ENCODE peak calls at places on chromosome 6, in four cellular contexts. One of them, this sample, is unnamed.

GRCh38 chr6:71420693-71421328 is 132.2 kb downstream of the OGFRL1 start:
- DNase-seq in right lobe of liver: peak; percentile 98
- DNase-seq in GM13976: peak; percentile 48
- DNase-seq in GM23338: peak; percentile 98
- DNase-seq in this sample: peak; percentile 90

GRCh38 chr6:47187883-47188587 is 121.7 kb downstream of the TNFRSF21 start:
- DNase-seq in right lobe of liver: no peak
- DNase-seq in GM13976: no peak
- DNase-seq in GM23338: no peak
- DNase-seq in this sample: no peak

GRCh38 chr6:165847407-165848098 is 184.5 kb upstream of the PDE10A start:
- DNase-seq in right lobe of liver: no peak
- DNase-seq in GM13976: no peak
- DNase-seq in GM23338: no peak
- DNase-seq in this sample: no peak

GRCh38 chr6:66858196-66858595 is 1151.2 kb upstream of the EYS start:
- DNase-seq in right lobe of liver: no peak
- DNase-seq in GM13976: no peak
- DNase-seq in GM23338: no peak
- DNase-seq in this sample: no peak

GRCh38 chr6:143940011-143940597 is 68.0 kb downstream of the PLAGL1 start:
- DNase-seq in right lobe of liver: no peak
- DNase-seq in GM13976: peak; percentile 84
- DNase-seq in GM23338: peak; percentile 78
- DNase-seq in this sample: no peak

GRCh38 chr6:152170702-152171667 is 363.5 kb downstream of the ESR1 start:
- DNase-seq in right lobe of liver: no peak
- DNase-seq in GM13976: peak; percentile 59
- DNase-seq in GM23338: peak; percentile 6
- DNase-seq in this sample: no peak

GRCh38 chr6:66435321-66435720 is 728.3 kb upstream of the EYS start:
- DNase-seq in right lobe of liver: no peak
- DNase-seq in GM13976: no peak
- DNase-seq in GM23338: no peak
- DNase-seq in this sample: no peak

GRCh38 chr6:3551716-3552511 is 95.1 kb upstream of the SLC22A23 start:
- DNase-seq in right lobe of liver: no peak
- DNase-seq in GM13976: no peak
- DNase-seq in GM23338: no peak
- DNase-seq in this sample: no peak

GRCh38 chr6:117210279-117210678 is 55.1 kb upstream of the VGLL2 start:
- DNase-seq in right lobe of liver: no peak
- DNase-seq in GM13976: no peak
- DNase-seq in GM23338: no peak
- DNase-seq in this sample: no peak

GRCh38 chr6:35259194-35259945 is at the start of gene ZNF76:
- DNase-seq in right lobe of liver: peak; percentile 100
- DNase-seq in GM13976: peak; percentile 98
- DNase-seq in GM23338: peak; percentile 99
- DNase-seq in this sample: peak; percentile 98

GRCh38 chr6:57313711-57314471 is 3.5 kb upstream of the PRIM2 start:
- DNase-seq in right lobe of liver: no peak
- DNase-seq in GM13976: no peak
- DNase-seq in GM23338: no peak
- DNase-seq in this sample: no peak

GRCh38 chr6:110357298-110357695 is 852 bp downstream of the METTL24 start:
- DNase-seq in right lobe of liver: no peak
- DNase-seq in GM13976: no peak
- DNase-seq in GM23338: no peak
- DNase-seq in this sample: no peak

GRCh38 chr6:101686653-101687052 is 293.1 kb downstream of the GRIK2 start:
- DNase-seq in right lobe of liver: no peak
- DNase-seq in GM13976: no peak
- DNase-seq in GM23338: no peak
- DNase-seq in this sample: no peak

GRCh38 chr6:18668994-18669393 is 281.8 kb downstream of the RNF144B start:
- DNase-seq in right lobe of liver: no peak
- DNase-seq in GM13976: no peak
- DNase-seq in GM23338: no peak
- DNase-seq in this sample: no peak

GRCh38 chr6:42236680-42237473 is 19.2 kb upstream of the MRPS10 start:
- DNase-seq in right lobe of liver: no peak
- DNase-seq in GM13976: peak; percentile 67
- DNase-seq in GM23338: no peak
- DNase-seq in this sample: no peak

GRCh38 chr6:10418862-10419748 is 4.2 kb upstream of the TFAP2A start:
- DNase-seq in right lobe of liver: no peak
- DNase-seq in GM13976: peak; percentile 64
- DNase-seq in GM23338: peak; percentile 95
- DNase-seq in this sample: no peak

GRCh38 chr6:169869301-169869700 is 117.9 kb downstream of the ERMARD start:
- DNase-seq in right lobe of liver: no peak
- DNase-seq in GM13976: no peak
- DNase-seq in GM23338: no peak
- DNase-seq in this sample: peak; percentile 58

GRCh38 chr6:148491638-148492210 is 149.1 kb downstream of the SASH1 start:
- DNase-seq in right lobe of liver: no peak
- DNase-seq in GM13976: no peak
- DNase-seq in GM23338: no peak
- DNase-seq in this sample: no peak

GRCh38 chr6:8845691-8846090 is 410.3 kb upstream of the SLC35B3 start:
- DNase-seq in right lobe of liver: no peak
- DNase-seq in GM13976: no peak
- DNase-seq in GM23338: no peak
- DNase-seq in this sample: no peak

GRCh38 chr6:11931296-11932035 is 80.6 kb upstream of the HIVEP1 start:
- DNase-seq in right lobe of liver: no peak
- DNase-seq in GM13976: no peak
- DNase-seq in GM23338: no peak
- DNase-seq in this sample: no peak
- TF ChIP-seq CTCF in right lobe of liver: no peak
- TF ChIP-seq CTCF in GM13976: no peak
- TF ChIP-seq CTCF in GM23338: no peak
- TF ChIP-seq CTCF in this sample: no peak

DNA sequence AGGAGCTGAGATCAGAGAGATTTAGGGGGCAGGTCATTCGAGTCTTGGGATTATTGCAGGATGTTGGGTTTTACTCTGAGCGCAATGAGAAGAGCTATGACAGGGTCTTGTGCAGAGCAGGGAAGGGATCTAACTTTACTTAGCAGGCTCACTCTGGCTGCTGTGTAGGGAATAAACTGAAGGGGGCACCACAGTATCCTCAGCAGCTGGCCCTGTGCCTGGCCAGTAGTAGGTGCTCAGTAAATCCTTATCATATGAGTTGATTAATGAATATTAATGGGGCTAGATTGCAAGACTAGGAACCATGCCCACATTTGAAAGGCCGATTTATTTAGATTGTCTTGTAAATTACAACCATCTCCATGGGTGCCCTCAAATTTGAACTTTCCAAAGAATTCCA is 4.6 kb upstream of the MDGA1 start:
- DNase-seq in right lobe of liver: no peak
- DNase-seq in GM13976: no peak
- DNase-seq in GM23338: no peak
- DNase-seq in this sample: no peak
- TF ChIP-seq CTCF in right lobe of liver: no peak
- TF ChIP-seq CTCF in GM13976: no peak
- TF ChIP-seq CTCF in GM23338: peak; percentile 48
- TF ChIP-seq CTCF in this sample: no peak

GRCh38 chr6:157611406-157611805 is 211.6 kb upstream of the SNX9 start:
- DNase-seq in right lobe of liver: no peak
- DNase-seq in GM13976: no peak
- DNase-seq in GM23338: no peak
- DNase-seq in this sample: no peak

GRCh38 chr6:157615951-157616350 is 207.1 kb upstream of the SNX9 start:
- DNase-seq in right lobe of liver: no peak
- DNase-seq in GM13976: no peak
- DNase-seq in GM23338: no peak
- DNase-seq in this sample: no peak

GRCh38 chr6:157614026-157614484 is 209.0 kb upstream of the SNX9 start:
- DNase-seq in right lobe of liver: no peak
- DNase-seq in GM13976: no peak
- DNase-seq in GM23338: no peak
- DNase-seq in this sample: no peak

GRCh38 chr6:157613011-157613522 is 210.0 kb upstream of the SNX9 start:
- DNase-seq in right lobe of liver: no peak
- DNase-seq in GM13976: no peak
- DNase-seq in GM23338: no peak
- DNase-seq in this sample: no peak

GRCh38 chr6:157615411-157615763 is 207.7 kb upstream of the SNX9 start:
- DNase-seq in right lobe of liver: no peak
- DNase-seq in GM13976: no peak
- DNase-seq in GM23338: no peak
- DNase-seq in this sample: no peak
- TF ChIP-seq CTCF in right lobe of liver: no peak
- TF ChIP-seq CTCF in GM13976: no peak
- TF ChIP-seq CTCF in GM23338: peak; percentile 38
- TF ChIP-seq CTCF in this sample: peak; percentile 26

GRCh38 chr6:17013701-17014100 is 88.1 kb upstream of the STMND1 start:
- DNase-seq in right lobe of liver: no peak
- DNase-seq in GM13976: no peak
- DNase-seq in GM23338: no peak
- DNase-seq in this sample: no peak
- TF ChIP-seq CTCF in right lobe of liver: no peak
- TF ChIP-seq CTCF in GM13976: no peak
- TF ChIP-seq CTCF in GM23338: no peak
- TF ChIP-seq CTCF in this sample: no peak